ENCODE peak calls at places on chromosome 9, in six cellular contexts. M is posterior cingulate gyrus; H is A172; S is NCI-H1417; C is AG08395; R is activated naive CD8-positive, alpha-beta T cell treated with anti-CD3 and anti-CD28 coated beads for 36 hours. W is an unnamed sample.

GRCh38 chr9:76818271-76818670 is 54.0 kb downstream of the PCA3 start:
- DNase-seq in M (peak), H (peak), S (no peak), C (peak), R (no peak), W (no peak)

GRCh38 chr9:101176384-101176783 is 147.9 kb downstream of the PLPPR1 start:
- DNase-seq in M (no peak), H (no peak), S (no peak), C (no peak), R (no peak), W (peak)

GRCh38 chr9:79020266-79020665 is 551.5 kb upstream of the TLE4 start:
- DNase-seq in M (no peak), H (no peak), S (peak), C (no peak), R (no peak), W (no peak)

GRCh38 chr9:133137451-133138231 is 16.6 kb upstream of the RALGDS start:
- DNase-seq in M (peak), H (no peak), S (no peak), C (no peak), R (peak), W (peak)

GRCh38 chr9:35923927-35924763 is 14.9 kb downstream of the SPAAR start:
- DNase-seq in M (no peak), H (peak), S (peak), C (peak), R (peak), W (peak)

GRCh38 chr9:127825319-127826051 is 22.8 kb downstream of the FPGS start:
- DNase-seq in M (peak), H (no peak), S (no peak), C (no peak), R (no peak), W (peak)

GRCh38 chr9:132505961-132506691 is 76.3 kb upstream of the BARHL1 start:
- DNase-seq in M (no peak), H (no peak), S (no peak), C (no peak), R (no peak), W (no peak)

GRCh38 chr9:79800578-79800977 is 228.8 kb downstream of the TLE4 start:
- DNase-seq in M (no peak), H (no peak), S (no peak), C (peak), R (no peak), W (no peak)

GRCh38 chr9:113221800-113222481 is 597 bp downstream of the SLC31A1 start:
- DNase-seq in M (no peak), H (peak), S (no peak), C (no peak), R (no peak), W (peak)

W was measured in activated CD8-positive, alpha-beta T cell treated with anti-CD3 and anti-CD28 coated beads for 36 hours.